ENCODE peak calls at places on chromosomes 12 and 14, in five cellular contexts. Q is AG09309, N is heart left ventricle, A is body of pancreas, U is kidney epithelial cell. X is an unnamed sample.

GRCh38 chr14:63727231-63727735 is 582 bp downstream of the SGPP1 start:
- DNase-seq in Q (no peak), A (peak), U (no peak), N (peak), X (peak)

GRCh38 chr14:90758959-90759358 is 57.3 kb downstream of the TTC7B start:
- DNase-seq in A (peak), U (no peak), N (peak), Q (no peak), X (no peak)

GRCh38 chr12:44961887-44962286 is 85.8 kb upstream of the NELL2 start:
- DNase-seq in A (no peak), U (no peak), N (no peak), Q (no peak), X (no peak)

GRCh38 chr12:14454098-14454907 is 88.8 kb downstream of the ATF7IP start:
- DNase-seq in N (no peak), A (no peak), U (no peak), Q (no peak), X (peak)

GRCh38 chr12:116879509-116880212 is 1.6 kb downstream of the HRK start:
- DNase-seq in A (no peak), Q (no peak), U (no peak), N (no peak), X (peak)

GRCh38 chr12:62805517-62805916 is 129.4 kb downstream of the PPM1H start:
- DNase-seq in N (no peak), Q (no peak), A (no peak), U (no peak), X (no peak)

GRCh38 chr14:53260286-53260685 is 107.2 kb upstream of the DDHD1 start:
- DNase-seq in U (no peak), Q (no peak), A (no peak), N (no peak), X (no peak)

GRCh38 chr12:78146365-78146772 is 315.7 kb downstream of the NAV3 start:
- DNase-seq in U (no peak), N (no peak), A (no peak), Q (peak), X (peak)

GRCh38 chr12:92928431-92928961 is 599 bp downstream of the EEA1 start:
- DNase-seq in A (no peak), N (peak), Q (no peak), U (no peak), X (no peak)

GRCh38 chr12:76486011-76486410 is 73.6 kb downstream of the OSBPL8 start:
- DNase-seq in Q (no peak), A (no peak), N (no peak), U (no peak), X (no peak)

GRCh38 chr12:26838888-26839416 is 6.0 kb upstream of the ITPR2 start:
- DNase-seq in Q (no peak), A (no peak), N (no peak), U (no peak), X (no peak)

GRCh38 chr14:92093320-92093719 is 13.1 kb downstream of the ATXN3 start:
- DNase-seq in N (no peak), U (no peak), A (no peak), Q (no peak), X (no peak)

GRCh38 chr14:45252356-45253069 is 489 bp downstream of the MIS18BP1 start:
- DNase-seq in U (no peak), N (no peak), A (no peak), Q (no peak), X (no peak)

GRCh38 chr12:121142171-121142950 is 9.7 kb downstream of the P2RX7 start:
- DNase-seq in U (no peak), Q (no peak), A (no peak), N (no peak), X (no peak)

GRCh38 chr12:51860986-51861385 is 12.5 kb upstream of the FIGNL2 start:
- DNase-seq in N (no peak), Q (no peak), A (no peak), U (no peak), X (no peak)

GRCh38 chr14:24362241-24362960 is 5.6 kb upstream of the NFATC4 start:
- DNase-seq in A (no peak), N (no peak), Q (peak), U (no peak), X (no peak)

GRCh38 chr12:124927325-124928094 is 13.1 kb upstream of the UBC start:
- DNase-seq in Q (no peak), A (peak), U (no peak), N (peak), X (peak)

GRCh38 chr14:32075636-32076277 is 1.3 kb upstream of the ARHGAP5 start:
- DNase-seq in U (no peak), Q (peak), N (peak), A (peak), X (no peak)

GRCh38 chr12:104533134-104533533 is 76.4 kb downstream of the CHST11 start:
- DNase-seq in A (no peak), N (no peak), U (no peak), Q (no peak), X (no peak)

GRCh38 chr14:100823488-100823887 is 2.4 kb upstream of the MEG3 start:
- DNase-seq in N (no peak), U (no peak), Q (no peak), A (no peak), X (no peak)

GRCh38 chr12:124326899-124327298 is 32.0 kb downstream of the RFLNA start:
- DNase-seq in Q (no peak), U (no peak), N (no peak), A (no peak), X (no peak)

GRCh38 chr12:54333420-54334034 is 8.6 kb downstream of the COPZ1 start:
- DNase-seq in A (no peak), U (no peak), N (no peak), Q (no peak), X (no peak)

GRCh38 chr12:67014642-67015041 is 254.5 kb upstream of the CAND1 start:
- DNase-seq in Q (no peak), A (no peak), N (no peak), U (no peak), X (no peak)

GRCh38 chr12:12901158-12901791 is 9.9 kb downstream of the GPRC5A start:
- DNase-seq in N (no peak), U (peak), A (no peak), Q (peak), X (peak)

GRCh38 chr12:89648211-89648930 is 60.3 kb downstream of the ATP2B1 start:
- DNase-seq in Q (no peak), U (no peak), A (no peak), N (no peak), X (no peak)

GRCh38 chr12:43309845-43310405 is 242.1 kb downstream of the ADAMTS20 start:
- DNase-seq in U (no peak), A (no peak), N (no peak), Q (no peak), X (peak)

GRCh38 chr14:99072433-99072832 is 199.6 kb downstream of the BCL11B start:
- DNase-seq in U (no peak), N (no peak), Q (no peak), A (no peak), X (no peak)

GRCh38 chr12:110010853-110011835 is 11.9 kb downstream of the ANKRD13A start:
- DNase-seq in N (no peak), U (no peak), Q (no peak), A (no peak), X (no peak)

GRCh38 chr12:110020956-110021355 is 21.7 kb downstream of the ANKRD13A start:
- DNase-seq in U (no peak), A (no peak), Q (no peak), N (no peak), X (no peak)

GRCh38 chr12:110012659-110013058 is 13.4 kb downstream of the ANKRD13A start:
- DNase-seq in A (no peak), Q (no peak), N (no peak), U (no peak), X (no peak)

GRCh38 chr12:110012137-110012536 is 12.9 kb downstream of the ANKRD13A start:
- DNase-seq in U (no peak), N (no peak), A (no peak), Q (no peak), X (no peak)

DNA sequence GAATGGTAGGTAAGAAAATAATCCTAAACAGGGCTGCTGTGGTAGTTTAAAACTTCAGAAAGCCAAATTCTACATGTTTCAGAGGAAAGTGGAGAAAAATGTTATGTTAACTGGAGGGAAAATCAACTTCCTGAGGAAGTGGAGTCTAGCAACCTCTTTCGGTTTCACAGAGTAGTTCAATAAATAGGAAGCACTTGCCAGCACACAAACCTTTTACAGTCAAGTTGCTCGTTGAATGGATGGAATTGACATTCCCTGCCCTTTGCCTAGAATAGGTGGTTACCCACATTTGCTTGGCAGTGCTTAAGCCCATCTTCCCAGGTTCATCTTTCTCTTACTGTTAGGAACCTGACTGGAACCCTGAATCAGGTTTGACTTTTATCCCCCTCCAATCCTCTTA is 15.9 kb downstream of the ANKRD13A start:
- DNase-seq in Q (no peak), N (no peak), A (no peak), U (no peak), X (no peak)
- TF ChIP-seq CTCF in Q (no peak), N (no peak), A (no peak), U (no peak), X (no peak)

GRCh38 chr12:109309441-109310246 is 560 bp upstream of the FOXN4 start:
- DNase-seq in Q (no peak), A (no peak), U (no peak), N (no peak), X (no peak)
- H3K4me3 ChIP-seq in Q (no peak), A (no peak), U (peak), N (peak), X (no peak)

DNA sequence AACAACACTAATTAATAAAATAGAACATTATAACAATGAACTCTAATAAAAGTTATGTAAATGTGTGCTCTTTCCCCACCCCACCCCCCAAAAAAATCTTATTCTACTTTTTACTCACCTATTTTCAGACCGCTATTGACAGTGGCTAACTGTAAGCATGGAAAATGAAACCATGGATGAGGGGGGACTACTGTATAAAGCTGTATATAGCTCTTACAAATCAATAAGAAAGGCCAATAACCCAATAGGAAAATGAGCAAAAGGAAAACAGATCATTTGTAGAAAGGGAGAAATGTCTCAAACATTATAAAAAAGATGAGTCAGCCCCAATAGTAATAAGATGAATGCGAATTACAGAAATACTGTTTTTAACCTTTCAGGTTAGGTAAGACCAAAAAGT is 27.4 kb downstream of the YEATS4 start:
- DNase-seq in N (no peak), U (no peak), A (no peak), Q (no peak), X (no peak)
- TF ChIP-seq CTCF in N (no peak), U (no peak), A (no peak), Q (no peak), X (no peak)

DNA sequence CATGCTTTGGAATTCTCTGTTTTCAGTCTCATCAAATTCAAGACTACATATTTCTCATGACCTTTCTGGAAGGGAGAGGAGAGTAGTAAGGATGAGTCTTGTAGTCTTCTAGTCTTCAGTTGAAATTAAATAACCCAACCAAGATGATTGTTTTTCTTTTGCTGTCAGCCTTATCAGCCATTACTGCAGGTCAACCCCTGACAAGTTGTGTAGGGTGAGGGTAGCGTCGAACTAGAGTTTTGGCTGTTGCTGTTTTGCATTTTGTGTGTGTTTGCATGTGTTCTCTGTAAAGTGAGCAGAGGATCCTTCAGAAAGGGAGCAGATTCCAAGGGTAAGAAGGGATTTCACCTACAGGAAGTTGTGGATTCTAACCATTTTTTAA is 28.4 kb downstream of the DIP2B start:
- DNase-seq in U (no peak), N (no peak), Q (no peak), A (no peak), X (no peak)
- H3K4me3 ChIP-seq in U (no peak), N (no peak), Q (no peak), A (no peak), X (no peak)

GRCh38 chr14:77605392-77605978 is 11.0 kb downstream of the SPTLC2 start:
- DNase-seq in Q (no peak), U (no peak), A (no peak), N (no peak), X (no peak)

GRCh38 chr14:77601846-77602609 is 14.4 kb downstream of the SPTLC2 start:
- DNase-seq in N (no peak), Q (no peak), U (no peak), A (no peak), X (no peak)

GRCh38 chr14:77599894-77600293 is 16.5 kb downstream of the SPTLC2 start:
- DNase-seq in A (no peak), Q (no peak), N (no peak), U (no peak), X (no peak)

GRCh38 chr14:77603031-77603430 is 13.4 kb downstream of the SPTLC2 start:
- DNase-seq in N (no peak), A (no peak), U (no peak), Q (no peak), X (no peak)

DNA sequence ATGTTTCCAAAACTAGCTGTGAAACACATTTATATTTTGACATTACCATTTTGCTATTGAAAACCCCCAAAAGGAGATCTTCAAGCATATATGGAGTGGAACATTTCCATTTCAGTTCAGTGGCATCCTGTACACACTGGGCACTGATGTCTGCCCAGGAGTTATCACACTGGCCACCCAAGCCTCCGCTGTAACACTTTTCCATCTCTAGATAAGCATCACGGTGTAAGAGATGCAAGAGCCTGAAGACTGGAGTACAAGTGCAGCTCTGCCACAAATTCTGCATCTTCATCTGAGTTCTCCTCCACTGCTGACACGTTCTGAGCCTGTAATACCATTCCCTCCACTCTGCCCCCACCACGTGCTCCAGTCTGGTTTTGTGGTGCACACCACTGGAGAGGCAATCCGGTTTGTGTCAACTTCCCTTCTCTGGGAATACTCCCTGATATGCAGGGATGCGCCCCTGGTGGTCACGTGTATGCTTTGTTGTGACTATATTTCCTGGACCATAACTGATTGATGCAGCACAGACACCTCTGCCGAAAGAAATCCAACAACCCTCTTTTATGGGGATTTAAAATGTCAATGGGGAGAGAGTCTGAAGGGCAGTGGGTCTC is 12.7 kb downstream of the SPTLC2 start:
- DNase-seq in Q (no peak), N (no peak), A (no peak), U (no peak), X (no peak)
- TF ChIP-seq CTCF in Q (no peak), N (peak), A (no peak), U (peak), X (peak)

GRCh38 chr12:110071967-110072366 is 23.6 kb upstream of the C12orf76 start:
- DNase-seq in U (no peak), N (no peak), A (no peak), Q (no peak), X (no peak)
- H3K4me3 ChIP-seq in U (no peak), N (no peak), A (no peak), Q (no peak), X (no peak)

GRCh38 chr14:51738754-51739153 is 87.0 kb downstream of the FRMD6 start:
- DNase-seq in A (no peak), U (no peak), N (no peak), Q (no peak), X (no peak)
- TF ChIP-seq CTCF in A (no peak), U (no peak), N (no peak), Q (no peak), X (no peak)

GRCh38 chr12:1552171-1552570 is 42.2 kb downstream of the FBXL14 start:
- DNase-seq in Q (no peak), N (no peak), A (no peak), U (no peak), X (no peak)
- H3K4me3 ChIP-seq in Q (no peak), N (no peak), A (no peak), U (no peak), X (no peak)

GRCh38 chr14:28629328-28630004 is 137.1 kb upstream of the FOXG1 start:
- DNase-seq in N (no peak), Q (no peak), A (no peak), U (no peak), X (no peak)

GRCh38 chr14:28630100-28630499 is 136.5 kb upstream of the FOXG1 start:
- DNase-seq in Q (no peak), U (no peak), N (no peak), A (no peak), X (no peak)

DNA sequence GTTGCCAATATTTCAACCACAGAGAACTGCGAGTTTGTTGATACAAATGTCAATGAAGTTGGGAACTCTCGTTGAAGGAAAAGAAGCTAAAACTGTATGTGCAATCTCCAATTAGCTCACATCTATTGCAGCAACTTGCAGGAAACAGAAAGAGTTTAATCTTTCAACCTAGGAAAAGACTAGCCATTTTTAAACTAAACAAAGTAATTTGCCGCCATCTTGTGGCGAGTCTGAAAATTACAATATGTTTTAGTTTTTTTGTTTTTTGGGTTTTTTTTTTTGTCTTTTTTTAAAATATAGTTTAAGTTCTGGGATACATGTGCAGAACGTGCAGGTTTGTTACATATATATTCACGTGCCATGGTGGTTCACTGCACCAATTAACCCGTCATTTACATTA is 131.2 kb upstream of the FOXG1 start:
- DNase-seq in Q (no peak), A (no peak), U (no peak), N (no peak), X (peak)
- TF ChIP-seq CTCF in Q (peak), A (no peak), U (peak), N (peak), X (peak)